ENCODE peak calls at places on chromosomes 1 and 21, in four cellular contexts. P is AG10803, J is PC-9, H is uterus. E is an unnamed sample.

GRCh38 chr1:64864018-64864945 is 102.1 kb downstream of the JAK1 start:
- DNase-seq in J (no peak), P (no peak), H (no peak), E (peak)

GRCh38 chr1:97144527-97144926 is 422.9 kb downstream of the PTBP2 start:
- DNase-seq in P (peak), J (no peak), H (no peak), E (no peak)

GRCh38 chr1:28249013-28249870 is 10.1 kb upstream of the SESN2 start:
- DNase-seq in P (peak), J (peak), H (no peak), E (peak)

GRCh38 chr21:33212159-33212851 is 17.4 kb upstream of the IFNAR2 start:
- DNase-seq in H (no peak), P (peak), J (no peak), E (no peak)

GRCh38 chr1:102899935-102900334 is 208.4 kb downstream of the COL11A1 start:
- DNase-seq in H (no peak), P (no peak), J (no peak), E (no peak)

GRCh38 chr21:41152149-41152548 is 15.8 kb upstream of the BACE2 start:
- DNase-seq in J (no peak), H (no peak), P (no peak), E (no peak)

GRCh38 chr1:234779160-234779538 is 169.2 kb upstream of the IRF2BP2 start:
- DNase-seq in J (no peak), H (no peak), P (no peak), E (no peak)

GRCh38 chr1:86713477-86713876 is 9.1 kb downstream of the SH3GLB1 start:
- DNase-seq in P (no peak), J (no peak), H (no peak), E (no peak)

GRCh38 chr1:184002071-184002470 is 35.5 kb downstream of the COLGALT2 start:
- DNase-seq in J (peak), P (peak), H (no peak), E (peak)

DNA sequence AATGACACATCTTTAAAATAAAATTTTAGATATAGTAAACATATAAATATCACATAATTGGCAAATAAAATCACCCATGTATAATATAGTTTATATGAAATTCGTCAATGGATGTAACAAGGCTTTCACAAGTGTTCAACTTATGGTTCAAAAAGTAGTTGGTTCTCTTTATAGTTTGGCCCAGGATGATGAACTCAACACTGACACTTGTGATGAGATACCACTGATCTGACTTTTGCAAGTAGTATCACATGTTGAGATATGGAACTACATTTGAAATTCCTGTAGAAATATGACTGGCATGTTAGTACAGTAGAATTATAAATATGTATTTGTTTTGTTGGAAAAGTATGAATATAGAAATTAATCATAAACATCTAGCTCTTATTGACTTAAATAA is 1.8 kb downstream of the TNNI3K start:
- DNase-seq in H (no peak), P (no peak), J (no peak), E (no peak)
- TF ChIP-seq CTCF in H (no peak), P (no peak), J (no peak), E (no peak)

GRCh38 chr1:214816603-214817002 is 213.6 kb downstream of the CENPF start:
- DNase-seq in J (no peak), P (no peak), H (no peak), E (no peak)
- TF ChIP-seq CTCF in J (peak), P (peak), H (no peak), E (no peak)

GRCh38 chr1:227317541-227318002 is 720 bp downstream of the CDC42BPA start:
- DNase-seq in H (peak), J (peak), P (peak), E (peak)
- TF ChIP-seq CTCF in H (no peak), J (peak), P (peak), E (peak)

GRCh38 chr1:170671629-170671963 is 7.7 kb downstream of the PRRX1 start:
- DNase-seq in J (no peak), H (no peak), P (no peak), E (no peak)
- TF ChIP-seq CTCF in J (no peak), H (no peak), P (no peak), E (no peak)

E was measured in heart right ventricle.